ENCODE peak calls at places on chromosomes 6 and 20, in ten cellular contexts. E is H9; J is astrocyte; G is neural progenitor cell; W is CD4-positive, alpha-beta memory T cell; F is A549; I is hepatocyte; U is OCI-LY7; M is H1; L is lung. N is an unnamed sample. For H3K9me3, the result is how much of the 10 kb centered on the place peaks cover.

GRCh38 chr6:20038805-20039204 is 173.5 kb downstream of the MBOAT1 start:
- DNase-seq in E (no peak), J (peak), G (no peak), W (no peak), F (no peak), I (no peak), U (no peak), M (no peak), L (no peak), N (no peak)

GRCh38 chr6:106724848-106725247 is 95.5 kb downstream of the QRSL1 start:
- DNase-seq in E (no peak), J (no peak), G (no peak), W (no peak), F (peak), I (no peak), U (no peak), M (no peak), L (no peak), N (no peak)

GRCh38 chr20:47487175-47487917 is 14.3 kb upstream of the NCOA3 start:
- DNase-seq in E (no peak), J (no peak), G (no peak), W (peak), F (no peak), I (no peak), U (peak), M (no peak), L (no peak), N (no peak)

GRCh38 chr6:157879034-157879872 is 56.2 kb downstream of the SNX9 start:
- DNase-seq in E (no peak), J (no peak), G (peak), W (no peak), F (no peak), I (no peak), U (no peak), M (no peak), L (no peak), N (no peak)

GRCh38 chr6:52362443-52363221 is 681 bp downstream of the PAQR8 start:
- DNase-seq in E (peak), J (no peak), G (peak), W (peak), F (peak), I (peak), U (peak), M (peak), L (peak), N (peak)

GRCh38 chr20:61941721-61942405 is 123.8 kb downstream of the TAF4 start:
- DNase-seq in E (no peak), J (no peak), G (no peak), W (no peak), F (no peak), I (no peak), U (no peak), M (no peak), L (no peak), N (no peak)

GRCh38 chr6:50822078-50822476 is 3.4 kb downstream of the TFAP2B start:
- DNase-seq in E (no peak), J (no peak), G (no peak), W (no peak), F (no peak), I (no peak), U (no peak), M (no peak), L (no peak), N (no peak)

GRCh38 chr6:163831736-163832135 is 417.2 kb downstream of the QKI start:
- DNase-seq in E (no peak), J (no peak), G (no peak), W (no peak), F (no peak), I (no peak), U (no peak), M (no peak), L (no peak), N (no peak)

GRCh38 chr20:30921286-30922071 is 336.0 kb upstream of the DEFB115 start:
- DNase-seq in E (no peak), J (no peak), G (no peak), W (no peak), F (no peak), I (no peak), U (no peak), M (no peak), L (no peak), N (no peak)
- H3K9me3 ChIP-seq in E (under half), J (under half), G (under half), W (under half), F (under half), I (under half), U (under half), M (under half), L (under half), N (under half)

GRCh38 chr6:169210611-169211010 is 43.0 kb downstream of the THBS2 start:
- DNase-seq in E (no peak), J (peak), G (no peak), W (no peak), F (no peak), I (no peak), U (no peak), M (no peak), L (no peak), N (no peak)
- H3K9me3 ChIP-seq in E (under half), J (under half), G (under half), W (under half), F (under half), I (under half), U (under half), M (under half), L (under half), N (under half)

GRCh38 chr6:69593706-69594105 is 203.1 kb downstream of the LMBRD1 start:
- DNase-seq in E (no peak), J (no peak), G (peak), W (no peak), F (no peak), I (no peak), U (no peak), M (no peak), L (no peak), N (no peak)
- H3K9me3 ChIP-seq in E (under half), J (under half), G (under half), W (under half), F (under half), I (under half), U (under half), M (under half), L (under half), N (under half)

GRCh38 chr6:168279403-168279935 is 40.1 kb downstream of the DACT2 start:
- DNase-seq in E (no peak), J (no peak), G (no peak), W (no peak), F (no peak), I (no peak), U (no peak), M (no peak), L (no peak), N (no peak)
- H3K9me3 ChIP-seq in E (under half), J (under half), G (under half), W (under half), F (under half), I (under half), U (under half), M (under half), L (under half), N (under half)